ENCODE peak calls at places on chromosomes 6 and 20, in five cellular contexts. W, F, T, E and C are unnamed samples.

GRCh38 chr6:143673638-143674037 is 4.1 kb upstream of the PHACTR2 start:
- DNase-seq in W (no peak), F (peak; percentile 45), T (no peak), E (no peak), C (peak; percentile 89)

GRCh38 chr20:7859371-7859802 is 80.9 kb downstream of the HAO1 start:
- DNase-seq in W (no peak), F (no peak), T (peak; percentile 39), E (no peak), C (peak; percentile 62)

GRCh38 chr20:19692100-19692499 is 66.0 kb upstream of the RIN2 start:
- DNase-seq in W (no peak), F (no peak), T (no peak), E (no peak), C (no peak)

GRCh38 chr20:50834599-50835005 is 39.7 kb downstream of the BCAS4 start:
- DNase-seq in W (no peak), F (no peak), T (no peak), E (no peak), C (no peak)

GRCh38 chr6:46985943-46986342 is 56.2 kb downstream of the ADGRF1 start:
- DNase-seq in W (no peak), F (no peak), T (no peak), E (no peak), C (no peak)

GRCh38 chr6:85867595-85867994 is 224.9 kb upstream of the SYNCRIP start:
- DNase-seq in W (no peak), F (no peak), T (peak; percentile 52), E (no peak), C (no peak)

GRCh38 chr6:16162003-16162402 is 33.1 kb downstream of the MYLIP start:
- DNase-seq in W (no peak), F (no peak), T (no peak), E (no peak), C (no peak)

GRCh38 chr6:27130668-27131428 is 116.7 kb upstream of the PRSS16 start:
- DNase-seq in W (no peak), F (no peak), T (no peak), E (no peak), C (no peak)

GRCh38 chr20:19396466-19397081 is 184.1 kb downstream of the SLC24A3 start:
- DNase-seq in W (no peak), F (no peak), T (no peak), E (no peak), C (no peak)

GRCh38 chr20:4809707-4810106 is 88.0 kb downstream of the PRND start:
- DNase-seq in W (no peak), F (no peak), T (no peak), E (no peak), C (no peak)

GRCh38 chr6:26487466-26487865 is 12.6 kb upstream of the BTN1A1 start:
- DNase-seq in W (no peak), F (no peak), T (no peak), E (no peak), C (no peak)

GRCh38 chr20:48236001-48236400 is 450.7 kb upstream of the SULF2 start:
- DNase-seq in W (no peak), F (no peak), T (no peak), E (no peak), C (no peak)

GRCh38 chr20:50519036-50519780 is 9.0 kb downstream of the PTPN1 start:
- DNase-seq in W (no peak), F (no peak), T (no peak), E (no peak), C (no peak)

GRCh38 chr20:5000263-5001173 is 792 bp downstream of the SLC23A2 start:
- DNase-seq in W (peak; percentile 34), F (peak; percentile 65), T (peak; percentile 39), E (peak; percentile 55), C (peak; percentile 34)

GRCh38 chr6:44053760-44054556 is 73.3 kb downstream of the MRPL14 start:
- DNase-seq in W (no peak), F (no peak), T (no peak), E (no peak), C (no peak)

GRCh38 chr6:167699141-167700036 is 127.3 kb upstream of the AFDN start:
- DNase-seq in W (no peak), F (peak; percentile 82), T (peak; percentile 69), E (no peak), C (peak; percentile 52)

GRCh38 chr6:167452338-167453081 is 127.6 kb downstream of the TTLL2 start:
- DNase-seq in W (no peak), F (no peak), T (no peak), E (no peak), C (no peak)

GRCh38 chr20:46027245-46027853 is 1.7 kb upstream of the SLC12A5 start:
- DNase-seq in W (no peak), F (no peak), T (peak; percentile 63), E (peak; percentile 41), C (peak; percentile 87)

GRCh38 chr6:169046483-169047192 is 207.0 kb downstream of the THBS2 start:
- DNase-seq in W (no peak), F (no peak), T (no peak), E (no peak), C (no peak)

GRCh38 chr20:32559753-32560380 is 25.3 kb downstream of the NOL4L start:
- DNase-seq in W (no peak), F (no peak), T (no peak), E (no peak), C (no peak)

GRCh38 chr6:3726421-3726820 is 25.1 kb downstream of the PXDC1 start:
- DNase-seq in W (no peak), F (no peak), T (no peak), E (no peak), C (no peak)

GRCh38 chr20:57810511-57811372 is 100.9 kb upstream of the PMEPA1 start:
- DNase-seq in W (no peak), F (no peak), T (peak; percentile 12), E (no peak), C (peak; percentile 84)

GRCh38 chr6:30893001-30893591 is 8.8 kb downstream of the DDR1 start:
- DNase-seq in W (no peak), F (no peak), T (no peak), E (no peak), C (no peak)

GRCh38 chr6:128068110-128068460 is 167.2 kb upstream of the THEMIS start:
- DNase-seq in W (no peak), F (no peak), T (no peak), E (no peak), C (no peak)

GRCh38 chr20:3658708-3659491 is 4.3 kb downstream of the GFRA4 start:
- DNase-seq in W (no peak), F (no peak), T (no peak), E (no peak), C (no peak)

GRCh38 chr20:63394069-63394468 is 32.9 kb upstream of the CHRNA4 start:
- DNase-seq in W (no peak), F (no peak), T (no peak), E (no peak), C (peak; percentile 42)

GRCh38 chr20:40657526-40657925 is 31.5 kb downstream of the MAFB start:
- DNase-seq in W (no peak), F (no peak), T (no peak), E (no peak), C (no peak)

GRCh38 chr6:158168054-158168303 is at the start of gene SERAC1:
- DNase-seq in W (no peak), F (no peak), T (no peak), E (no peak), C (no peak)

GRCh38 chr6:167422934-167423333 is 98.0 kb downstream of the TTLL2 start:
- DNase-seq in W (no peak), F (no peak), T (no peak), E (no peak), C (no peak)

GRCh38 chr20:54642733-54643667 is 167.6 kb downstream of the DOK5 start:
- DNase-seq in W (no peak), F (no peak), T (no peak), E (no peak), C (no peak)

DNA sequence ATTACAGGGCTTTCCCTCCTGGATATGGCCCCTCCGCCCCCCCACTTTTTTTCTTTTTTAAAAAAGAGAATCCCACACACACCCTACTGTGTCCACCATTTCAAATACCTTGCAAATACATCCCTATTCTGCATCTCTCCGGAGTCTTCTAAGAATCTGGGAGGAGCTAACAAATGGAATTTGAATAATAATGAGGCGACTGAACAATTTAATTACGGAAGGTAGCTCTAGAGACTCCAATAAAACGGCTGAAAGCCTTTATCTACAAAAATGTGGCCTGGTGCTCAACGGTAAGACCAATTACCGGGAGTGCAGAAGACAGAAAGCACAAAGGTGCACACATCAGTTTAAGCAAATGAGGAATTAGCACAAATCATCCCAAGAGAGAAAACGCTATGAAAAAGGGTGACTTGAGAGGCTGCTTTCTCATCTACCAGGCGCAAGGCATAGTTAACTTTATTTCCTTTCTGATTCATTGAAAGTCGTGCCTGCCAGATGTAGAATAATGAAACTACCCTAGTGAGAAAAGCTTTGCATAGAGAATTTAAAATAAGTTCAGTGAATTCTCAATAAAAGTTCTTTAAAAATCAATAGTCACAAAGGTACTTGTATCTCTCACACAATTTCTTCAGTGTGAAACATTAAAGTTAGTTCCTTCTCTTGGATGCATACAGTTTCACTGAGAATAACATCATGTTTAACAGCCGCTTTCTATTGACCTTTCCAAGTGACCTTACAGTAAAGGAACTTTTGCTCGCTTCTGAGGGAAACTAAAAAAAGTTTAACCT is 1.6 kb downstream of the RRAGD start:
- DNase-seq in W (no peak), F (no peak), T (no peak), E (no peak), C (no peak)
- H3K27ac ChIP-seq in W (peak overlapping the region; percentile 80), F (peak overlapping the region; percentile 77), T (peak overlapping the region; percentile 73), E (no peak overlapping the region), C (no peak overlapping the region)

DNA sequence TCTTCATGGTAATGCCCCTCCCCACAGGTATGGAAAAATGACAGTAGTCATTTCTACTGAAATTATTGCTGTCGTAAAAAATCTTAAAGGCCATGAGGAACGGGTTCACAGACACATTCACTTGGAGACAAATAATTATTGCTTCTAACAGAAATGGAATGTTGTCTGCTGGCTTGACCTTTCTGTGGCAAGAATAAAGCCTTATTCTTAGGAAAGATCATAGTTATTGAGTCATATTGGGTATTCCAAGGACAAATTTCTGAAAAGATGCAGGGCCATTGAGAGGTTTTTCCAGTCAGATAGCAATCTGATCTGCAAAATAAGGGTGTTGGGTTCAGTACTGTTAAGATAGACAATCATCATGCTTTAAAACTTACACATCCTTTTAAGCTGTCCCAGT is 29.2 kb downstream of the AKAP7 start:
- DNase-seq in W (no peak), F (no peak), T (no peak), E (no peak), C (no peak)
- H3K27ac ChIP-seq in W (no peak overlapping the region), F (no peak overlapping the region), T (no peak overlapping the region), E (no peak overlapping the region), C (peak overlapping the region; percentile 42)

GRCh38 chr6:6721606-6722005 is 133.1 kb downstream of the LY86 start:
- DNase-seq in W (no peak), F (no peak), T (peak; percentile 56), E (no peak), C (no peak)
- H3K27ac ChIP-seq in W (no peak overlapping the region), F (peak overlapping the region; percentile 96), T (peak overlapping the region; percentile 41), E (no peak overlapping the region), C (peak overlapping the region; percentile 40)

DNA sequence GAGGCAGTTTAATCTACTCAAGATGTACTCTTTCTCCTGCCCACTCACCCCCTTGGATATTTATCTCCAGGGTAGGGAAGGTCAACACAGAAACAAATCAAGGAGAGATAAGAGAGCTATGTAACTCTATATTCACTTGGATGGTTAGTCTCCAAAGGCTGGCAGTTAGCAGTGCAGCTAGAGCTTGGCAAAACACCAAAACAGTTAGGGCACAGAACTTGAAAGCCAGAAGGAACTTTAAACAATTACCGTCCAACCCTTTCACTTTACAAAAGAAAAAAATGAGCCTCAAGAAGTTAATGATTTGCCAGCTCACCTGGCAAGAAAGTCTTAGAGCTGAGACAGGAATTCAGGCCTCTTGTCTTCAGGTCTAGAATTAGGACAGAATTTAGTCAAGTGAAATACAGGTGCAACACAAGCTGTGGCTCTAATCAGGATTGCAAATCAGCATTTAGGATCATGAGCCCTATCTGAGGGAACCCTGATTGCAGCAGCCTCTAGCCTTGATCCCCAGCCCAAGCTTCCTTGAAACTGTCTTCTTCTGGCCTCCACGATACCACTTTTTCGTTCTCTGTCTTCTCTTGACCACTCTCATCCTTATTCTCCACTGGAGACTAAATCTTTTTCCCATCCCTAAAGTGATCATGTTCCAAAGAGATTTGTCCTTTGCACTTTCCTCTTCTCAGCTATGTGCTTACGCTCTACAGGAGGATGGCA is 14.9 kb downstream of the NEDD9 start:
- DNase-seq in W (no peak), F (no peak), T (peak; percentile 64), E (no peak), C (peak; percentile 44)
- H3K27ac ChIP-seq in W (peak overlapping the region; percentile 90), F (peak overlapping the region; percentile 83), T (peak overlapping the region; percentile 71), E (no peak overlapping the region), C (peak overlapping the region; percentile 84)